ENCODE peak calls at places on chromosome 11, in seven cellular contexts. V is activated T-helper 9 cell treated with anti-CD3 and anti-CD28 coated beads, Interleukin-2, amount 50 U/mL, for 16 hours; L is HuH-7.5; Z is germinal center; T is iPS-NIHi11; B is GM23338; A is NCI-H1092. P is an unnamed sample.

GRCh38 chr11:120280566-120281160 is 40.7 kb downstream of the POU2F3 start:
- DNase-seq in B (no peak), T (no peak), V (no peak), L (no peak), Z (no peak), A (no peak), P (no peak)

GRCh38 chr11:68363771-68364170 is 51.4 kb downstream of the LRP5 start:
- DNase-seq in L (no peak), B (no peak), A (no peak), Z (no peak), T (no peak), V (no peak), P (no peak)

GRCh38 chr11:119319136-119319701 is 2.3 kb upstream of the MCAM start:
- DNase-seq in T (no peak), Z (no peak), A (no peak), L (no peak), B (no peak), V (no peak), P (no peak)

GRCh38 chr11:45678962-45679361 is 13.5 kb upstream of the CHST1 start:
- DNase-seq in L (no peak), V (no peak), Z (no peak), B (no peak), A (no peak), T (no peak), P (no peak)

GRCh38 chr11:66835762-66836405 is 7.4 kb upstream of the RCE1 start:
- DNase-seq in L (no peak), V (no peak), B (no peak), Z (no peak), T (no peak), A (no peak), P (peak; percentile 75)

GRCh38 chr11:76561245-76561644 is 109.3 kb downstream of the LRRC32 start:
- DNase-seq in A (no peak), T (no peak), L (no peak), Z (no peak), B (no peak), V (no peak), P (peak; percentile 65)

GRCh38 chr11:77158041-77158695 is 30.1 kb downstream of the MYO7A start:
- DNase-seq in A (no peak), T (no peak), B (no peak), V (no peak), L (no peak), Z (no peak), P (no peak)

GRCh38 chr11:102573851-102574250 is 43.3 kb upstream of the MMP7 start:
- DNase-seq in B (no peak), A (no peak), T (no peak), Z (no peak), L (no peak), V (no peak), P (peak; percentile 6)

GRCh38 chr11:59776210-59777066 is 21.3 kb downstream of the STX3 start:
- DNase-seq in A (no peak), V (no peak), L (peak; percentile 59), T (no peak), B (no peak), Z (no peak), P (no peak)

GRCh38 chr11:2273311-2273710 is 2.9 kb upstream of the ASCL2 start:
- DNase-seq in V (no peak), L (no peak), B (no peak), A (no peak), T (no peak), Z (no peak), P (no peak)

GRCh38 chr11:17179972-17180371 is 27.8 kb downstream of the PIK3C2A start:
- DNase-seq in L (no peak), T (no peak), B (no peak), V (no peak), A (no peak), Z (no peak), P (no peak)

GRCh38 chr11:62612366-62613274 is at the start of the genes EML3 and ROM1:
- DNase-seq in V (peak; percentile 79), A (peak; percentile 77), B (peak; percentile 97), T (peak; percentile 98), L (peak; percentile 92), Z (peak; percentile 94), P (peak; percentile 84)

GRCh38 chr11:6545917-6546605 is 49.0 kb downstream of the DNHD1 start:
- DNase-seq in V (no peak), Z (no peak), L (no peak), T (no peak), B (no peak), A (no peak), P (no peak)

GRCh38 chr11:7600205-7600775 is 73.0 kb downstream of the CYB5R2 start:
- DNase-seq in V (no peak), A (no peak), L (no peak), Z (no peak), T (no peak), B (no peak), P (peak; percentile 95)

GRCh38 chr11:44157019-44157418 is 61.5 kb downstream of the EXT2 start:
- DNase-seq in L (no peak), V (no peak), Z (no peak), T (no peak), B (no peak), A (no peak), P (no peak)

GRCh38 chr11:6321356-6321755 is 1.1 kb upstream of the CAVIN3 start:
- DNase-seq in L (no peak), Z (no peak), B (no peak), A (no peak), T (no peak), V (no peak), P (no peak)

GRCh38 chr11:38019072-38019775 is 1421.2 kb upstream of the RAG2 start:
- DNase-seq in V (no peak), T (peak; percentile 22), A (no peak), B (peak; percentile 20), Z (no peak), L (no peak), P (no peak)

GRCh38 chr11:11856638-11857037 is 14.9 kb downstream of the USP47 start:
- DNase-seq in Z (no peak), V (no peak), A (no peak), L (no peak), B (no peak), T (no peak), P (peak; percentile 53)

GRCh38 chr11:122108192-122108799 is 7.7 kb downstream of the BLID start:
- DNase-seq in A (peak; percentile 61), L (no peak), B (peak; percentile 81), V (no peak), T (peak; percentile 63), Z (peak; percentile 5), P (no peak)

GRCh38 chr11:91394073-91394717 is 830.4 kb upstream of the FAT3 start:
- DNase-seq in A (no peak), L (no peak), T (no peak), V (no peak), Z (no peak), B (peak; percentile 14), P (no peak)

GRCh38 chr11:64477675-64478074 is 113.3 kb upstream of the SLC22A12 start:
- DNase-seq in Z (no peak), V (no peak), A (no peak), T (peak; percentile 26), L (no peak), B (no peak), P (no peak)

GRCh38 chr11:17604201-17604912 is 57.3 kb downstream of the OTOG start:
- DNase-seq in V (no peak), B (no peak), T (no peak), Z (no peak), L (no peak), A (no peak), P (no peak)

GRCh38 chr11:1825039-1825740 is 9.6 kb upstream of the SYT8 start:
- DNase-seq in T (peak; percentile 99), V (no peak), B (peak; percentile 92), Z (peak; percentile 47), A (no peak), L (peak; percentile 95), P (no peak)

GRCh38 chr11:32113637-32114203 is 22.8 kb downstream of the RCN1 start:
- DNase-seq in A (no peak), L (no peak), T (no peak), V (no peak), B (peak; percentile 35), Z (no peak), P (no peak)

GRCh38 chr11:114988644-114989043 is 310.3 kb downstream of the NXPE2 start:
- DNase-seq in T (no peak), B (no peak), V (no peak), L (no peak), A (no peak), Z (no peak), P (no peak)

GRCh38 chr11:13328276-13328675 is 50.7 kb downstream of the BMAL1 start:
- DNase-seq in Z (no peak), L (no peak), T (no peak), V (no peak), A (peak; percentile 60), B (no peak), P (no peak)

GRCh38 chr11:66317322-66317765 is 500 bp upstream of the CD248 start:
- DNase-seq in Z (peak; percentile 77), T (no peak), B (no peak), V (no peak), L (no peak), A (no peak), P (peak; percentile 76)

GRCh38 chr11:27795955-27796861 is 96.0 kb upstream of the BDNF start:
- DNase-seq in B (peak; percentile 69), L (no peak), V (no peak), A (peak; percentile 66), Z (no peak), T (peak; percentile 51), P (no peak)

GRCh38 chr11:69654660-69655478 is 13.9 kb downstream of the CCND1 start:
- DNase-seq in B (peak; percentile 24), A (no peak), T (no peak), L (peak; percentile 87), V (no peak), Z (no peak), P (no peak)

GRCh38 chr11:74697722-74698121 is 33.5 kb downstream of the CHRDL2 start:
- DNase-seq in T (no peak), A (no peak), V (no peak), Z (no peak), L (no peak), B (no peak), P (no peak)

GRCh38 chr11:87462171-87462570 is 424.4 kb downstream of the TMEM135 start:
- DNase-seq in T (no peak), Z (no peak), V (no peak), B (no peak), A (no peak), L (no peak), P (no peak)

GRCh38 chr11:96143016-96143670 is 199.9 kb downstream of the MAML2 start:
- DNase-seq in A (no peak), T (no peak), B (no peak), V (no peak), L (no peak), Z (no peak), P (peak; percentile 51)

GRCh38 chr11:59158206-59159068 is 13.5 kb upstream of the DTX4 start:
- DNase-seq in L (no peak), V (peak; percentile 24), Z (peak; percentile 73), T (peak; percentile 73), B (peak; percentile 87), A (peak; percentile 42), P (peak; percentile 76)

GRCh38 chr11:20596629-20597129 is 2.7 kb upstream of the SLC6A5 start:
- DNase-seq in L (no peak), B (peak; percentile 88), V (no peak), Z (no peak), A (no peak), T (peak; percentile 55), P (no peak)

GRCh38 chr11:32231909-32232493 is 141.1 kb downstream of the RCN1 start:
- DNase-seq in Z (peak; percentile 6), V (no peak), L (peak; percentile 33), A (no peak), B (peak; percentile 76), T (peak; percentile 64), P (peak; percentile 30)

GRCh38 chr11:68090706-68091105 is 30.5 kb downstream of the CHKA start:
- DNase-seq in T (no peak), A (no peak), B (no peak), L (no peak), V (no peak), Z (no peak), P (no peak)

GRCh38 chr11:72778535-72779494 is 15.0 kb downstream of the STARD10 start:
- DNase-seq in V (no peak), B (no peak), Z (no peak), A (no peak), L (peak; percentile 79), T (no peak), P (no peak)

GRCh38 chr11:102451693-102452460 is 688 bp downstream of the TMEM123 start:
- DNase-seq in T (peak; percentile 60), V (peak; percentile 66), B (peak; percentile 78), L (peak; percentile 39), Z (peak; percentile 74), A (peak; percentile 60), P (peak; percentile 38)